ENCODE peak calls at places on chromosome X, in six cellular contexts. X is mesenchymal stem cell, C is neuronal stem cell, H is H9, P is H1, N is IMR-90. V is an unnamed sample.

GRCh38 chrX:18620349-18620748 is 51.6 kb downstream of the RS1 start:
- DNase-seq in X (no peak), C (no peak), H (no peak), P (no peak), N (no peak), V (peak)

GRCh38 chrX:118974088-118974907 is at the start of gene LONRF3:
- DNase-seq in X (peak), C (no peak), H (no peak), P (no peak), N (peak), V (peak)

GRCh38 chrX:125757794-125758564 is 408.1 kb downstream of the DCAF12L2 start:
- DNase-seq in X (no peak), C (no peak), H (no peak), P (no peak), N (no peak), V (no peak)

GRCh38 chrX:23959781-23960180 is 52.0 kb downstream of the CXorf58 start:
- DNase-seq in X (no peak), C (no peak), H (no peak), P (no peak), N (no peak), V (peak)

GRCh38 chrX:41518841-41519220 is 71.7 kb downstream of the NYX start:
- DNase-seq in X (no peak), C (no peak), H (no peak), P (no peak), N (peak), V (no peak)

GRCh38 chrX:51420610-51421009 is 75.8 kb downstream of the NUDT11 start:
- DNase-seq in X (peak), C (peak), H (no peak), P (no peak), N (peak), V (peak)

GRCh38 chrX:107716045-107716684 is 59.4 kb downstream of the TSC22D3 start:
- DNase-seq in X (no peak), C (peak), H (peak), P (no peak), N (peak), V (no peak)

GRCh38 chrX:826448-826847 is 195.9 kb downstream of the SHOX start:
- DNase-seq in X (no peak), C (no peak), H (no peak), P (peak), N (no peak), V (no peak)

GRCh38 chrX:1355131-1355799 is 18.7 kb downstream of the IL3RA start:
- DNase-seq in X (no peak), C (peak), H (peak), P (peak), N (no peak), V (no peak)

GRCh38 chrX:11269006-11269405 is 24.2 kb upstream of the AMELX start:
- DNase-seq in X (peak), C (no peak), H (no peak), P (no peak), N (no peak), V (no peak)

GRCh38 chrX:139762400-139763183 is 54.6 kb upstream of the MCF2 start:
- DNase-seq in X (no peak), C (no peak), H (no peak), P (no peak), N (peak), V (no peak)

GRCh38 chrX:53280703-53281320 is 572 bp downstream of the IQSEC2 start:
- DNase-seq in X (peak), C (no peak), H (no peak), P (no peak), N (peak), V (peak)

GRCh38 chrX:149881081-149881711 is at the start of gene MAGEA8:
- DNase-seq in X (no peak), C (no peak), H (peak), P (peak), N (no peak), V (peak)

GRCh38 chrX:30577362-30577961 is at the start of gene TASL:
- DNase-seq in X (no peak), C (no peak), H (no peak), P (no peak), N (no peak), V (no peak)

GRCh38 chrX:41689711-41690110 is 938 bp downstream of the GPR34 start:
- DNase-seq in X (no peak), C (no peak), H (no peak), P (no peak), N (no peak), V (peak)

GRCh38 chrX:48532201-48532600 is 7.3 kb upstream of the TBC1D25 start:
- DNase-seq in X (no peak), C (no peak), H (no peak), P (no peak), N (no peak), V (no peak)

GRCh38 chrX:150086371-150086770 is 148.1 kb upstream of the EOLA2 start:
- DNase-seq in X (no peak), C (no peak), H (no peak), P (no peak), N (no peak), V (no peak)

GRCh38 chrX:65451663-65452062 is 82.9 kb downstream of the LAS1L start:
- DNase-seq in X (peak), C (no peak), H (no peak), P (no peak), N (peak), V (peak)

GRCh38 chrX:9440116-9440844 is 24.6 kb upstream of the TBL1X start:
- DNase-seq in X (no peak), C (no peak), H (no peak), P (no peak), N (no peak), V (no peak)

GRCh38 chrX:96244955-96245354 is 439.7 kb upstream of the DIAPH2 start:
- DNase-seq in X (no peak), C (no peak), H (no peak), P (no peak), N (no peak), V (no peak)

DNA sequence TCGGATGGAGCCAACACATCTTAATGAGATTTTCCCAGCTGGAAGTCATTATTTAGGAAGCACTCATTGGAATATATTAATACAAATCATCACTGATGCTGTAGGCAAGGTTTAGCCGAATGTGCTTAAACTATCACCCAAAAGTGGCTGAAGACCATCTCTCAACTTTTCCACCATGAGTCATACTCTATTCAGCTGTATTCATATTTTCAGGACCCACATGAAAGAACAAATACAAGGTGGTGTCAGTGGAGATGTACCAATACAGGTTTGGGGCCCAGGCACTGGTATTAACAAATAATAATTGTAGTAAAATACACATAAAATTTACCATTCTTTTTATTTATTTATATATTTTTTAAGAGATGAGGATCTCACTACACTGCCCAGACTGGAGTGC is 34.3 kb upstream of the ATRX start:
- DNase-seq in X (no peak), C (no peak), H (no peak), P (no peak), N (no peak), V (no peak)
- H4K91ac ChIP-seq in X (no peak), C (no peak), H (no peak), P (no peak), N (no peak), V (no peak)

GRCh38 chrX:38961936-38962335 is 160.7 kb downstream of the MID1IP1 start:
- DNase-seq in X (no peak), C (no peak), H (no peak), P (no peak), N (no peak), V (no peak)

GRCh38 chrX:38965883-38966282 is 164.6 kb downstream of the MID1IP1 start:
- DNase-seq in X (no peak), C (peak), H (no peak), P (no peak), N (no peak), V (no peak)

GRCh38 chrX:38954520-38954919 is 153.3 kb downstream of the MID1IP1 start:
- DNase-seq in X (no peak), C (no peak), H (no peak), P (no peak), N (no peak), V (no peak)

GRCh38 chrX:38959736-38960534 is 158.7 kb downstream of the MID1IP1 start:
- DNase-seq in X (peak), C (no peak), H (no peak), P (no peak), N (no peak), V (no peak)
- H2BK120ac ChIP-seq in X (no peak), C (no peak), H (no peak), P (no peak), N (no peak), V (peak)

GRCh38 chrX:68431836-68432235 is 1.5 kb downstream of the OPHN1 start:
- DNase-seq in X (no peak), C (no peak), H (no peak), P (no peak), N (peak), V (no peak)
- H4K91ac ChIP-seq in X (no peak), C (no peak), H (no peak), P (no peak), N (no peak), V (no peak)

DNA sequence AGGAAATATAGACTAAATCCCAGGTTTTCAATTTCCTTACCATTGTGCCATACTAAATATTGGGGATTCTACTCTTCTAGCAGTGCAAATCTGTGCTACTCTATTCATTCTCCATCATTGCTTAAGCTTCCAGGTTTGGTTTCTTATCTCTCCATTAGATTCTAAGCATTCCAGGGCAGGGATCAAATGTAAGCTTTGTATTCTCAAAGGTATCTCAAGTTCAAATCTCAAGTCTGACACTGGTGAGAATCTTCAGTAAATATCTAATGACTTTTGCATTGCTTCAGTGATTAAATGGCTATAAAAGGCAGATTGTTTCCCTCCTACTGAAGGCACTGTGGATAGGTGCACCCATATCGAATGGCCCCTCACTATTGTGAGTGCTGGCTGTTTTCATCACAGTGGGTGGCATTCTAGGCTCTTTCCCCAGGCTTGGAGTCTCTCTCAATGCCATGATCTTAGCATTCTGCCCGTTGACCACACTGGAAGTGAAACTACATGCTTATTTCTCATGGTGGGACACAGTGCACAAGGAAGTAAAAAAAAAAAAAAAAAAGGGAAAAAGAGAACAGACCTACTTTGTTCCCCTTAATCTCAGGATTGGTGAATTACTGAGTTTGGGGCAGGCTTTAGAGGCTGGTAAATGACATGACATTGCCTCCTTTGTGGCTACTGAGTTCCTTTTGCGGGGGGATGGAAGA is 28.7 kb downstream of the FAM9C start:
- DNase-seq in X (no peak), C (no peak), H (no peak), P (no peak), N (no peak), V (no peak)
- H2BK120ac ChIP-seq in X (no peak), C (no peak), H (no peak), P (no peak), N (peak), V (no peak)

DNA sequence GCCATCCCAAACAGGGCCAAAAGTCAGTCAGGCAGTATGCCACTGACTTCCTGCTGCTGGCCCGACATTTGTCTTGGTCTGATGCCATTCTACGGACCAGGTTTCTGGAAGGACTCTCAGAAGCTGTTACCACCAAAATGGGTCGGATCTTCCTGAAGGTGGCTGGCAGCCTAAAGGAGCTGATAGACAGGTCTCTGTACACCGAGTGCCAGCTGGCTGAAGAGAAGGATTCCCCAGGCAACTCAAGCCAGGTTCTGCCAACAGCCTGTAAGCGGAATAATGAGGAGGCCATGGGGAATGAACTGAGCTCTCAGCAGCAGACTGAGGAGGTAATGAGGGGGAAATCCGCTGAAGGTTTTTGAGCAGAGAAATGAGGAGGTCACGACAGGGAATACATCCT is 95.7 kb downstream of the RTL9 start:
- DNase-seq in X (no peak), C (no peak), H (no peak), P (no peak), N (no peak), V (no peak)
- H4K91ac ChIP-seq in X (no peak), C (no peak), H (no peak), P (no peak), N (no peak), V (no peak)

DNA sequence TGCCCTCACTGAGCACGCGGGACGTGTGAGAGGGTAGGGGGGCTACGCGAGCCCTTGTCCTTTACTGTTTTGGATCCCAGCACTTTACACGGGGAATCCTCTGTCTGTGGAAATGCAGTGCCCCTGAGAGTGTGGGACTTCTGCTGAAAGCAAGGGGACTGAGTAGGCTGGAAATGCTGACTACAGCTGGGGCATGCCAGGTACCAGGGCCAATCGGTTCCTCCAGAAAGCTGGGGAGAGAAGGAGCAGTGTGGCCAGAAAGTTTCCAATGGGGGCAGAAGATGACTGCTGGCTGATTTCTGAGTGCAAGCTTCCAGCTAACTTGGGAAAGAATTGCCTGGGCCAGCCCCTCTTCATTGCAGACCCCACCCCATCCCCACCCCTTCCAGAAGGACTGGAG is 1.5 kb downstream of the NHSL2 start:
- DNase-seq in X (no peak), C (no peak), H (no peak), P (no peak), N (no peak), V (no peak)
- H2BK120ac ChIP-seq in X (no peak), C (no peak), H (no peak), P (no peak), N (no peak), V (peak)

DNA sequence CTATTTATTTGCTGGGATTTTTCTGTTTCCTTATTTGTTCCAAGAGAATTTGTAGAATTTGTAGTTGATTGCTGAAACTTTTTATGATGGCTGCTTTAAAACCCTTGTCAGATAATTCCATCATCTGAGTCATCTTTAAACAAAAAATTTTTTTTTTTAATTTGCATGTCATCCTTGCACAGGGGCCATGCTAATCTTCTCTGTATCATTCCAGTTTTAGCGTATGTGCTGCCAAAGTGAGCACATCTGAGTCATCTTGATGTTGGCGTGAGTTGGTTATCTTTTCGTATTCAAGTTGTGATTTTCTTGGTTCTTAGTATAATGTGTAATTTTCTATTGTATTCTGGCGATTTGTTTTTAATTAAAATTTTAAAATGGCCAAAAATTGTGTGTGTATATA is 18.7 kb upstream of the ZNF157 start:
- DNase-seq in X (peak), C (no peak), H (no peak), P (no peak), N (peak), V (peak)
- H4K91ac ChIP-seq in X (no peak), C (no peak), H (no peak), P (no peak), N (no peak), V (no peak)

GRCh38 chrX:123960956-123961267 is 594 bp upstream of the STAG2 start:
- DNase-seq in X (no peak), C (no peak), H (no peak), P (no peak), N (no peak), V (no peak)
- H2BK120ac ChIP-seq in X (peak), C (no peak), H (peak), P (no peak), N (peak), V (peak)

GRCh38 chrX:46572295-46572936 is 1.1 kb upstream of the CHST7 start:
- DNase-seq in X (no peak), C (no peak), H (no peak), P (no peak), N (no peak), V (no peak)

GRCh38 chrX:46571423-46572294 is 1.9 kb upstream of the CHST7 start:
- DNase-seq in X (no peak), C (no peak), H (peak), P (no peak), N (no peak), V (no peak)

GRCh38 chrX:46561931-46562721 is 11.4 kb upstream of the CHST7 start:
- DNase-seq in X (no peak), C (no peak), H (no peak), P (no peak), N (no peak), V (peak)

GRCh38 chrX:46569621-46570020 is 3.9 kb upstream of the CHST7 start:
- DNase-seq in X (no peak), C (no peak), H (no peak), P (no peak), N (no peak), V (no peak)

GRCh38 chrX:46567388-46567787 is 6.2 kb upstream of the CHST7 start:
- DNase-seq in X (no peak), C (no peak), H (no peak), P (no peak), N (no peak), V (no peak)
- H4K91ac ChIP-seq in X (no peak), C (no peak), H (no peak), P (no peak), N (no peak), V (no peak)

DNA sequence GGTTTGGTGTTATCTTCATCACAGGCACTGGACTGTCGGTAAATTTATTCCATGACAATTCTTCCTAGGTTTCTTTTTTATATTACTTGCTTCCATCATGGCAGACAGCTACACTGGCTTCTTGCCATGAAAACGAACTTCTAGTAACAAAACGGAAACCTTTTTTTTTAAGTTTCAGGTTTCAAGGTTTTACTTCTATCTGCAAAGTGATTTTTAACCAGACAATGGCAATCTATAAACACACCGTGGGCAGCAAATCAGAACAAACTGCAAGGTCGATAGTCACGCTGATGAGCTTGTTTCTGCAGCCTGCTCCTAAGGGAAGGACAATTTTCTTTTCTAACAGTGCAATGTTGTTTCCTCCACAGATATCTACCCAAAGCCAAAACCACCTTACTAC is 29.9 kb downstream of the XG start:
- DNase-seq in X (no peak), C (no peak), H (no peak), P (no peak), N (peak), V (no peak)
- H2BK120ac ChIP-seq in X (no peak), C (no peak), H (no peak), P (no peak), N (no peak), V (no peak)